ENCODE peak calls at places on chromosomes 3 and 15, in six cellular contexts. V, A, L, F, P and O are unnamed samples.

GRCh38 chr3:11499144-11499543 is 144.6 kb downstream of the VGLL4 start:
- DNase-seq in V (no peak), F (peak; percentile 63), A (no peak), L (no peak), P (no peak), O (no peak)

GRCh38 chr15:44489464-44489863 is 47.5 kb upstream of the EIF3J start:
- DNase-seq in F (peak; percentile 52), V (no peak), A (no peak), L (no peak), P (no peak), O (no peak)

GRCh38 chr3:9809239-9809614 is 835 bp upstream of the TTLL3 start:
- DNase-seq in F (no peak), P (no peak), A (no peak), L (no peak), V (peak; percentile 53), O (no peak)

GRCh38 chr3:153599685-153600084 is 437.7 kb downstream of the RAP2B start:
- DNase-seq in V (no peak), F (peak; percentile 2), A (no peak), L (peak; percentile 48), P (no peak), O (no peak)

GRCh38 chr3:122858373-122858772 is 63.5 kb downstream of the SLC49A4 start:
- DNase-seq in L (no peak), F (peak; percentile 4), V (no peak), A (no peak), P (no peak), O (no peak)

GRCh38 chr3:170490828-170491560 is 72.3 kb downstream of the CLDN11 start:
- DNase-seq in A (no peak), F (no peak), V (no peak), L (no peak), P (no peak), O (no peak)

GRCh38 chr3:98761656-98762229 is 1.4 kb upstream of the ST3GAL6 start:
- DNase-seq in V (no peak), F (no peak), A (no peak), P (no peak), L (no peak), O (no peak)

GRCh38 chr3:104396974-104397669 is 969.6 kb upstream of the ALCAM start:
- DNase-seq in P (no peak), F (no peak), A (no peak), V (no peak), L (no peak), O (no peak)

GRCh38 chr3:141407043-141407442 is 38.7 kb downstream of the ZBTB38 start:
- DNase-seq in F (peak; percentile 48), L (no peak), V (no peak), A (no peak), P (no peak), O (no peak)

GRCh38 chr3:141618511-141618910 is 119.6 kb upstream of the RNF7 start:
- DNase-seq in P (no peak), L (no peak), V (no peak), A (no peak), F (no peak), O (no peak)

GRCh38 chr3:196661400-196661799 is 21.9 kb downstream of the NRROS start:
- DNase-seq in F (no peak), L (no peak), P (no peak), V (no peak), A (no peak), O (no peak)

GRCh38 chr3:71087109-71088018 is 496.2 kb downstream of the FOXP1 start:
- DNase-seq in A (no peak), P (no peak), V (peak; percentile 64), L (peak; percentile 49), F (no peak), O (no peak)

GRCh38 chr15:37135225-37135624 is 34.9 kb upstream of the MEIS2 start:
- DNase-seq in F (no peak), P (no peak), L (no peak), A (no peak), V (no peak), O (no peak)

GRCh38 chr3:45688194-45688881 is 858 bp upstream of the SACM1L start:
- DNase-seq in F (peak; percentile 44), V (peak; percentile 55), A (no peak), P (no peak), L (no peak), O (peak; percentile 35)

GRCh38 chr15:62896969-62897486 is 145.5 kb upstream of the TPM1 start:
- DNase-seq in V (no peak), P (no peak), F (peak; percentile 90), A (no peak), L (peak; percentile 99), O (no peak)

GRCh38 chr3:194328080-194328571 is 23.0 kb downstream of the CPN2 start:
- DNase-seq in V (peak; percentile 36), L (no peak), P (no peak), F (peak; percentile 65), A (no peak), O (no peak)

GRCh38 chr3:73669268-73669667 is 44.5 kb upstream of the PDZRN3 start:
- DNase-seq in V (no peak), F (no peak), L (no peak), P (no peak), A (no peak), O (no peak)

GRCh38 chr3:124686028-124686670 is 44.1 kb upstream of the UMPS start:
- DNase-seq in P (no peak), L (no peak), A (no peak), F (no peak), V (no peak), O (no peak)

GRCh38 chr3:148030975-148031374 is 621.8 kb downstream of the ZIC1 start:
- DNase-seq in A (no peak), V (no peak), P (no peak), L (no peak), F (no peak), O (no peak)

GRCh38 chr15:83158393-83158792 is 49.2 kb downstream of the HDGFL3 start:
- DNase-seq in L (no peak), V (no peak), A (no peak), P (no peak), F (no peak), O (no peak)

GRCh38 chr15:98753726-98754125 is 105.4 kb downstream of the IGF1R start:
- DNase-seq in L (no peak), V (no peak), A (no peak), P (no peak), F (no peak), O (no peak)

GRCh38 chr15:71648095-71648494 is 162.3 kb upstream of the NR2E3 start:
- DNase-seq in L (no peak), A (no peak), F (no peak), P (no peak), V (no peak), O (no peak)

GRCh38 chr3:110686691-110687090 is 384.9 kb upstream of the NECTIN3 start:
- DNase-seq in L (no peak), F (no peak), A (no peak), V (no peak), P (no peak), O (no peak)

GRCh38 chr3:17143893-17144664 is 259.3 kb downstream of the PLCL2 start:
- DNase-seq in P (no peak), L (no peak), A (no peak), F (no peak), V (no peak), O (no peak)

GRCh38 chr3:106242779-106243178 is 374.0 kb upstream of the CBLB start:
- DNase-seq in F (no peak), L (no peak), V (no peak), A (no peak), P (no peak), O (no peak)

GRCh38 chr15:73364070-73364469 is 4.7 kb downstream of the HCN4 start:
- DNase-seq in L (no peak), V (no peak), P (no peak), F (no peak), A (no peak), O (no peak)

GRCh38 chr15:101120961-101121360 is 130.9 kb downstream of the CHSY1 start:
- DNase-seq in A (no peak), P (no peak), F (no peak), V (no peak), L (no peak), O (no peak)

GRCh38 chr15:44308415-44308814 is 19.9 kb downstream of the GOLM2 start:
- DNase-seq in F (no peak), L (no peak), P (no peak), V (peak; percentile 44), A (no peak), O (no peak)

GRCh38 chr3:33658971-33659848 is 58.8 kb downstream of the CLASP2 start:
- DNase-seq in A (no peak), L (peak; percentile 66), P (no peak), V (peak; percentile 52), F (peak; percentile 60), O (no peak)

GRCh38 chr3:150140614-150141321 is 170.1 kb upstream of the PFN2 start:
- DNase-seq in L (no peak), A (no peak), P (no peak), V (no peak), F (no peak), O (no peak)

GRCh38 chr15:34217587-34218225 is 7.1 kb upstream of the EMC4 start:
- DNase-seq in L (no peak), P (no peak), V (no peak), A (no peak), F (peak; percentile 40), O (no peak)

GRCh38 chr15:57861805-57862586 is 155.5 kb downstream of the POLR2M start:
- DNase-seq in V (no peak), L (no peak), F (peak; percentile 22), A (no peak), P (no peak), O (no peak)

GRCh38 chr3:52028572-52028971 is 27.8 kb downstream of the DUSP7 start:
- DNase-seq in F (no peak), A (no peak), V (no peak), P (no peak), L (no peak), O (no peak)

GRCh38 chr15:83559310-83559966 is 94.5 kb upstream of the ADAMTSL3 start:
- DNase-seq in A (no peak), V (peak; percentile 66), P (peak; percentile 61), F (peak; percentile 57), L (no peak), O (peak; percentile 40)

GRCh38 chr15:60091150-60091549 is 87.0 kb downstream of the FOXB1 start:
- DNase-seq in F (peak; percentile 69), V (no peak), L (no peak), P (no peak), A (no peak), O (no peak)